ENCODE peak calls at places on chromosomes 5 and 9, in five cellular contexts. W is H1, I is pancreas, C is colonic mucosa, E is GM23248. B is an unnamed sample.
A peak's percentile ranks its signal among the peaks of the same experiment; 100 is the strongest.

GRCh38 chr5:180600554-180601041 is 9.3 kb upstream of the SCGB3A1 start:
- DNase-seq in W (no peak), I (no peak), C (no peak), E (no peak), B (no peak)

GRCh38 chr5:144370273-144370672 is 199.6 kb downstream of the KCTD16 start:
- DNase-seq in W (no peak), I (peak; percentile 31), C (no peak), E (no peak), B (no peak)

GRCh38 chr9:14752871-14753270 is 30.3 kb upstream of the CER1 start:
- DNase-seq in W (no peak), I (no peak), C (no peak), E (no peak), B (no peak)

GRCh38 chr5:16864566-16864965 is 71.5 kb downstream of the MYO10 start:
- DNase-seq in W (no peak), I (no peak), C (no peak), E (peak; percentile 24), B (no peak)

GRCh38 chr5:128774605-128775004 is 190.7 kb upstream of the SLC27A6 start:
- DNase-seq in W (no peak), I (no peak), C (no peak), E (no peak), B (no peak)

GRCh38 chr5:37738865-37739488 is 100.9 kb downstream of the GDNF start:
- DNase-seq in W (no peak), I (no peak), C (no peak), E (no peak), B (no peak)

GRCh38 chr5:180792287-180792964 is 10.2 kb downstream of the MGAT1 start:
- DNase-seq in W (no peak), I (no peak), C (peak; percentile 17), E (no peak), B (no peak)

GRCh38 chr5:35753500-35753899 is 103.2 kb upstream of the IL7R start:
- DNase-seq in W (no peak), I (no peak), C (no peak), E (no peak), B (no peak)

GRCh38 chr5:127229185-127229889 is 61.3 kb upstream of the MEGF10 start:
- DNase-seq in W (peak; percentile 72), I (peak; percentile 29), C (peak; percentile 66), E (peak; percentile 43), B (peak; percentile 7)

GRCh38 chr5:9468070-9468388 is 77.8 kb downstream of the SEMA5A start:
- DNase-seq in W (no peak), I (no peak), C (peak; percentile 20), E (peak; percentile 97), B (no peak)

GRCh38 chr9:17116400-17116837 is 18.4 kb upstream of the CNTLN start:
- DNase-seq in W (no peak), I (no peak), C (no peak), E (peak; percentile 72), B (no peak)

GRCh38 chr9:72464819-72465218 is 56.6 kb upstream of the TMC1 start:
- DNase-seq in W (no peak), I (no peak), C (no peak), E (peak; percentile 25), B (no peak)

GRCh38 chr5:139659673-139660072 is 11.5 kb downstream of the CXXC5 start:
- DNase-seq in W (no peak), I (no peak), C (no peak), E (peak; percentile 58), B (no peak)

GRCh38 chr9:124312290-124313265 is 54.8 kb downstream of the NEK6 start:
- DNase-seq in W (no peak), I (no peak), C (no peak), E (no peak), B (no peak)

GRCh38 chr5:75365740-75366139 is 28.7 kb downstream of the HMGCR start:
- DNase-seq in W (no peak), I (no peak), C (no peak), E (no peak), B (no peak)

GRCh38 chr5:103259705-103260355 is 1.3 kb downstream of the MACIR start:
- DNase-seq in W (peak; percentile 63), I (peak; percentile 16), C (peak; percentile 70), E (peak; percentile 70), B (no peak)

GRCh38 chr5:79077680-79078365 is 8.3 kb downstream of the BHMT2 start:
- DNase-seq in W (no peak), I (no peak), C (no peak), E (peak; percentile 47), B (no peak)

GRCh38 chr5:119742311-119742710 is 113.0 kb downstream of the FAM170A start:
- DNase-seq in W (no peak), I (no peak), C (no peak), E (no peak), B (no peak)

GRCh38 chr9:73050887-73051550 is 98.2 kb upstream of the ALDH1A1 start:
- DNase-seq in W (no peak), I (no peak), C (no peak), E (no peak), B (no peak)

GRCh38 chr5:57324159-57324558 is 150.3 kb downstream of the GPBP1 start:
- DNase-seq in W (no peak), I (no peak), C (no peak), E (no peak), B (no peak)

GRCh38 chr9:114336699-114337395 is 7.2 kb downstream of the ORM2 start:
- DNase-seq in W (no peak), I (no peak), C (no peak), E (no peak), B (no peak)

GRCh38 chr9:72542917-72543316 is 21.5 kb downstream of the TMC1 start:
- DNase-seq in W (no peak), I (no peak), C (no peak), E (no peak), B (no peak)

GRCh38 chr5:132662925-132663770 is 5.2 kb downstream of the IL13 start:
- DNase-seq in W (no peak), I (no peak), C (no peak), E (peak; percentile 24), B (peak; percentile 38)

GRCh38 chr5:168883253-168883880 is 304.2 kb upstream of the PANK3 start:
- DNase-seq in W (no peak), I (no peak), C (no peak), E (no peak), B (no peak)

GRCh38 chr9:115941561-115942315 is 211.9 kb upstream of the PAPPA start:
- DNase-seq in W (no peak), I (no peak), C (no peak), E (peak; percentile 61), B (no peak)

GRCh38 chr5:174751154-174751990 is 27.0 kb downstream of the MSX2 start:
- DNase-seq in W (peak; percentile 72), I (no peak), C (no peak), E (peak; percentile 52), B (no peak)

GRCh38 chr9:93319301-93319991 is 132.0 kb upstream of the FAM120A start:
- DNase-seq in W (no peak), I (no peak), C (no peak), E (no peak), B (no peak)

GRCh38 chr5:33309076-33309475 is 131.7 kb upstream of the TARS1 start:
- DNase-seq in W (no peak), I (no peak), C (peak; percentile 46), E (no peak), B (no peak)

GRCh38 chr5:73391441-73391871 is 57.1 kb downstream of the FOXD1 start:
- DNase-seq in W (no peak), I (no peak), C (no peak), E (peak; percentile 89), B (no peak)

GRCh38 chr5:73390989-73391388 is 57.6 kb downstream of the FOXD1 start:
- DNase-seq in W (no peak), I (no peak), C (no peak), E (peak; percentile 44), B (no peak)

GRCh38 chr5:73394610-73395009 is 54.0 kb downstream of the FOXD1 start:
- DNase-seq in W (no peak), I (no peak), C (no peak), E (no peak), B (no peak)

GRCh38 chr5:73393606-73394489 is 54.7 kb downstream of the FOXD1 start:
- DNase-seq in W (no peak), I (no peak), C (no peak), E (no peak), B (no peak)

DNA sequence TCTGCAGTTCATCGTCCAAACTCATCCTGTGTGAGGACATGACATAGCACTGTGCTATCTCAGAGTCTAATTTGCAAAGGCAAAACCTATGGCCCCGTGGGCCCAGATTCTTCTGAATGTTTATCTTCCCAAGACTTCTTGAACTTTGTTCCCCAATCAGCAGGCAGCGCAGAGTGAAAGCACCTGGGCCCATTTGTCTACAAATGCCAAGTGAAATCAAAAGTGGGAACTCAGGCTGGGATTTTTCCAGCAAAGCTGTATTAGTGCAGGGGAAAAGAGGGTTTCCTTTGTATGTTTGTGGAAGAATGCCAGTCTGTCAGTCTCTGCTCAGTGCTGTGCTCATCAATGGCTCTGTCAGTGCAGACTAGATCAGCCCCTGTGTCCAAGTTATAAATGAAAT is 55.8 kb downstream of the FOXD1 start:
- DNase-seq in W (no peak), I (no peak), C (peak; percentile 75), E (no peak), B (no peak)
- H3K4me3 ChIP-seq in W (no peak overlapping the region), I (no peak overlapping the region), C (no peak overlapping the region), E (no peak overlapping the region), B (no peak overlapping the region)

GRCh38 chr5:147037517-147038205 is 159.1 kb upstream of the PPP2R2B start:
- DNase-seq in W (no peak), I (no peak), C (no peak), E (peak; percentile 85), B (no peak)
- H3K27me3 ChIP-seq in W (no peaks in the 10 kb centered on the region), I (no peaks in the 10 kb centered on the region), C (no peaks in the 10 kb centered on the region), E (no peaks in the 10 kb centered on the region), B (peaks cover 4% of the 10 kb centered on the region)

DNA sequence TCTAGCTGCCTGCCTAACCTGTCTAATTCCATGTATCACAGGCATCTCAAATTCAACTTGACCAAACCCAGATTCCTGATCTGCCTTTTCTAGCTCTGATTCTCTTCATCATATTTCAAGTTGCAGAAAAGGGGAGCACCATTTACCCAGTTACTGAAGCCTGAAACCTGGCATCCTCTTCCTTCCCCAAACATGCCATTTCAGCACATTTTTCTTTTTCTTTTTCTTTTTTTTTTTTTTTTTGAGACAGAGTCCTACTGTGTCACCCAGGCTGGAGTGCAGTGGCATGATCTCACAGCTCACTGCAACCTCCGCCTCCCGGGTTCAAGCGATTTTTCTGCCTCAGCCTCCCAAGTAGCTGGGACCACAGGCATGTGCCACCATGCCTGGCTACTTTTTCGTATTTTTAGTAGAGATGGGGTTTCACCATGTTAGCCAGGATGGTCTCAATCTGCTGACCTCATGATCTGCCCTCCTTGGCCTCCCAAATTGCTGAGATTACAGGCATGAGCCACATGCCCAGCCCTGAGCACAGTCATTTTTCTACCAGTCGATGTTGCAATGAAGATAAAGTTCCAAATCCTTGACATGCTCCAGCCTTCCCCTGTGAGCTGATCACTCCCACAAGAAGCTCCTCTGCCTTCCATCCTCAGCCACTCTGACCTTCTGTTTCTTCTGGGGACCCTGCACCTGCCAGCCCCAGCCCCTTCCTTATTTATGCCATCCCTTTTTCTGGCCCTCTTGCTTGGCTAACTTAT is 32.2 kb downstream of the ACER2 start:
- DNase-seq in W (no peak), I (no peak), C (no peak), E (peak; percentile 48), B (no peak)
- H3K4me3 ChIP-seq in W (no peak overlapping the region), I (no peak overlapping the region), C (no peak overlapping the region), E (no peak overlapping the region), B (no peak overlapping the region)

DNA sequence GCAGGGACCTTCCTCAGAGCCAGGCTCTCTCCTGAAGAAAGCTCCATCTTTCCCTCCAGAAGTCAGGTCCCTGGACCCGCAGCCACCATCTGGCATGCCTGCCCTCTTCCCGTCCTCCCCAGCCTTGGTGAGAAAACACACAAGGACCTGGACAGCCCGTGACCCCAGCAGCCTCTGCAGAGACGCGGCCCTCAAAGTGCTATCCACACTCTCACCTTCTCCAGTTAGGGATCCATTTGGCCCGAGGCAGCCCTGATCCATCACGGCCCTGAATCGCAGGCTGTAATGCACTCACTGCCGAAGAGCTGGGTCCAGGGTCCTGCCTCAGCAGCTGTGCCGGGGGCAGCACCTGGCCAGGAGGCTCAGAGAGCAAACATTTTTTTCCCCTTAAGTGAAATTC is 185.1 kb downstream of the OLFM1 start:
- DNase-seq in W (no peak), I (no peak), C (no peak), E (no peak), B (no peak)
- H3K27me3 ChIP-seq in W (no peaks in the 10 kb centered on the region), I (no peaks in the 10 kb centered on the region), C (no peaks in the 10 kb centered on the region), E (peaks cover 40% of the 10 kb centered on the region), B (no peaks in the 10 kb centered on the region)